ENCODE peak calls at places on chromosomes 16 and 17, in five cellular contexts. One of them, this sample, is unnamed.
A peak's percentile ranks its signal among the peaks of the same experiment; 100 is the strongest.

GRCh38 chr16:57252148-57252721 is 7.2 kb downstream of the ARL2BP start:
- DNase-seq in cardiac muscle cell: no peak
- DNase-seq in activated CD4-positive, alpha-beta T cell treated with anti-CD3 and anti-CD28 coated beads for 24 hours: no peak
- DNase-seq in WTC11: no peak
- DNase-seq in HL-60: no peak
- DNase-seq in this sample: no peak

GRCh38 chr17:66214893-66215528 is 14.2 kb downstream of the APOH start:
- DNase-seq in cardiac muscle cell: no peak
- DNase-seq in activated CD4-positive, alpha-beta T cell treated with anti-CD3 and anti-CD28 coated beads for 24 hours: no peak
- DNase-seq in WTC11: no peak
- DNase-seq in HL-60: no peak
- DNase-seq in this sample: no peak

GRCh38 chr17:37476431-37477130 is 13.1 kb upstream of the DUSP14 start:
- DNase-seq in cardiac muscle cell: peak; percentile 50
- DNase-seq in activated CD4-positive, alpha-beta T cell treated with anti-CD3 and anti-CD28 coated beads for 24 hours: no peak
- DNase-seq in WTC11: no peak
- DNase-seq in HL-60: no peak
- DNase-seq in this sample: peak; percentile 29

GRCh38 chr16:78571880-78572279 is 472.4 kb downstream of the WWOX start:
- DNase-seq in cardiac muscle cell: peak; percentile 21
- DNase-seq in activated CD4-positive, alpha-beta T cell treated with anti-CD3 and anti-CD28 coated beads for 24 hours: no peak
- DNase-seq in WTC11: no peak
- DNase-seq in HL-60: no peak
- DNase-seq in this sample: no peak

GRCh38 chr17:65131946-65132345 is 5.2 kb upstream of the RGS9 start:
- DNase-seq in cardiac muscle cell: no peak
- DNase-seq in activated CD4-positive, alpha-beta T cell treated with anti-CD3 and anti-CD28 coated beads for 24 hours: no peak
- DNase-seq in WTC11: no peak
- DNase-seq in HL-60: no peak
- DNase-seq in this sample: no peak

GRCh38 chr16:71373073-71373472 is 14.6 kb downstream of the CALB2 start:
- DNase-seq in cardiac muscle cell: peak; percentile 76
- DNase-seq in activated CD4-positive, alpha-beta T cell treated with anti-CD3 and anti-CD28 coated beads for 24 hours: no peak
- DNase-seq in WTC11: no peak
- DNase-seq in HL-60: no peak
- DNase-seq in this sample: no peak

GRCh38 chr16:49986351-49987124 is 38.5 kb upstream of the CNEP1R1 start:
- DNase-seq in cardiac muscle cell: peak; percentile 41
- DNase-seq in activated CD4-positive, alpha-beta T cell treated with anti-CD3 and anti-CD28 coated beads for 24 hours: no peak
- DNase-seq in WTC11: no peak
- DNase-seq in HL-60: no peak
- DNase-seq in this sample: no peak

GRCh38 chr16:67657751-67658518 is 2.1 kb downstream of the ACD start:
- DNase-seq in cardiac muscle cell: no peak
- DNase-seq in activated CD4-positive, alpha-beta T cell treated with anti-CD3 and anti-CD28 coated beads for 24 hours: no peak
- DNase-seq in WTC11: no peak
- DNase-seq in HL-60: no peak
- DNase-seq in this sample: no peak

GRCh38 chr16:69448470-69449193 is 24.2 kb downstream of the CYB5B start:
- DNase-seq in cardiac muscle cell: peak; percentile 73
- DNase-seq in activated CD4-positive, alpha-beta T cell treated with anti-CD3 and anti-CD28 coated beads for 24 hours: no peak
- DNase-seq in WTC11: no peak
- DNase-seq in HL-60: no peak
- DNase-seq in this sample: no peak

GRCh38 chr16:4344659-4345438 is 6.3 kb downstream of the PAM16 start:
- DNase-seq in cardiac muscle cell: no peak
- DNase-seq in activated CD4-positive, alpha-beta T cell treated with anti-CD3 and anti-CD28 coated beads for 24 hours: no peak
- DNase-seq in WTC11: no peak
- DNase-seq in HL-60: no peak
- DNase-seq in this sample: no peak

GRCh38 chr17:61863801-61864126 is 436 bp upstream of the BRIP1 start:
- DNase-seq in cardiac muscle cell: no peak
- DNase-seq in activated CD4-positive, alpha-beta T cell treated with anti-CD3 and anti-CD28 coated beads for 24 hours: no peak
- DNase-seq in WTC11: no peak
- DNase-seq in HL-60: peak; percentile 11
- DNase-seq in this sample: no peak

GRCh38 chr17:5838661-5839300 is 231.4 kb upstream of the WSCD1 start:
- DNase-seq in cardiac muscle cell: no peak
- DNase-seq in activated CD4-positive, alpha-beta T cell treated with anti-CD3 and anti-CD28 coated beads for 24 hours: no peak
- DNase-seq in WTC11: peak; percentile 48
- DNase-seq in HL-60: no peak
- DNase-seq in this sample: no peak

GRCh38 chr17:36899250-36900129 is 37.8 kb upstream of the LHX1 start:
- DNase-seq in cardiac muscle cell: no peak
- DNase-seq in activated CD4-positive, alpha-beta T cell treated with anti-CD3 and anti-CD28 coated beads for 24 hours: no peak
- DNase-seq in WTC11: no peak
- DNase-seq in HL-60: no peak
- DNase-seq in this sample: no peak

GRCh38 chr16:67967183-67967955 is 1.1 kb downstream of the SLC12A4 start:
- DNase-seq in cardiac muscle cell: no peak
- DNase-seq in activated CD4-positive, alpha-beta T cell treated with anti-CD3 and anti-CD28 coated beads for 24 hours: no peak
- DNase-seq in WTC11: no peak
- DNase-seq in HL-60: no peak
- DNase-seq in this sample: no peak

GRCh38 chr17:78291944-78292910 is 60.8 kb downstream of the TMEM235 start:
- DNase-seq in cardiac muscle cell: no peak
- DNase-seq in activated CD4-positive, alpha-beta T cell treated with anti-CD3 and anti-CD28 coated beads for 24 hours: no peak
- DNase-seq in WTC11: no peak
- DNase-seq in HL-60: no peak
- DNase-seq in this sample: peak; percentile 57

GRCh38 chr17:2043785-2044184 is 2.0 kb downstream of the OVCA2 start:
- DNase-seq in cardiac muscle cell: no peak
- DNase-seq in activated CD4-positive, alpha-beta T cell treated with anti-CD3 and anti-CD28 coated beads for 24 hours: no peak
- DNase-seq in WTC11: no peak
- DNase-seq in HL-60: no peak
- DNase-seq in this sample: no peak

GRCh38 chr16:3498988-3499387 is 1.8 kb upstream of the CLUAP1 start:
- DNase-seq in cardiac muscle cell: no peak
- DNase-seq in activated CD4-positive, alpha-beta T cell treated with anti-CD3 and anti-CD28 coated beads for 24 hours: no peak
- DNase-seq in WTC11: no peak
- DNase-seq in HL-60: no peak
- DNase-seq in this sample: no peak

GRCh38 chr17:70658840-70659239 is 489.5 kb downstream of the KCNJ2 start:
- DNase-seq in cardiac muscle cell: no peak
- DNase-seq in activated CD4-positive, alpha-beta T cell treated with anti-CD3 and anti-CD28 coated beads for 24 hours: no peak
- DNase-seq in WTC11: no peak
- DNase-seq in HL-60: no peak
- DNase-seq in this sample: no peak

GRCh38 chr17:48500435-48501426 is 30.1 kb downstream of the HOXB1 start:
- DNase-seq in cardiac muscle cell: peak; percentile 69
- DNase-seq in activated CD4-positive, alpha-beta T cell treated with anti-CD3 and anti-CD28 coated beads for 24 hours: no peak
- DNase-seq in WTC11: no peak
- DNase-seq in HL-60: no peak
- DNase-seq in this sample: no peak

GRCh38 chr17:47099987-47100711 is 88.9 kb downstream of the CDC27 start:
- DNase-seq in cardiac muscle cell: peak; percentile 91
- DNase-seq in activated CD4-positive, alpha-beta T cell treated with anti-CD3 and anti-CD28 coated beads for 24 hours: peak; percentile 82
- DNase-seq in WTC11: peak; percentile 94
- DNase-seq in HL-60: peak; percentile 81
- DNase-seq in this sample: peak; percentile 94

GRCh38 chr17:327296-327695 is 25.3 kb downstream of the RPH3AL start:
- DNase-seq in cardiac muscle cell: no peak
- DNase-seq in activated CD4-positive, alpha-beta T cell treated with anti-CD3 and anti-CD28 coated beads for 24 hours: no peak
- DNase-seq in WTC11: no peak
- DNase-seq in HL-60: no peak
- DNase-seq in this sample: no peak

GRCh38 chr16:83907926-83908325 is 9.0 kb downstream of the MLYCD start:
- DNase-seq in cardiac muscle cell: no peak
- DNase-seq in activated CD4-positive, alpha-beta T cell treated with anti-CD3 and anti-CD28 coated beads for 24 hours: no peak
- DNase-seq in WTC11: no peak
- DNase-seq in HL-60: no peak
- DNase-seq in this sample: no peak